ENCODE peak calls at places on chromosome 6, in four cellular contexts. J is adrenal gland, M is upper lobe of left lung, N is HFFc6. O is an unnamed sample.

GRCh38 chr6:148761532-148761951 is 14.7 kb downstream of the UST start:
- DNase-seq in J (no peak), M (peak), N (no peak), O (no peak)

GRCh38 chr6:46914279-46914810 is 7.4 kb downstream of the ADGRF5 start:
- DNase-seq in J (no peak), M (no peak), N (no peak), O (no peak)

GRCh38 chr6:31952140-31952805 is 6.4 kb downstream of the CFB start:
- DNase-seq in J (peak), M (peak), N (peak), O (peak)

GRCh38 chr6:331622-332521 is 39.6 kb downstream of the DUSP22 start:
- DNase-seq in J (no peak), M (no peak), N (no peak), O (no peak)

GRCh38 chr6:133241088-133241900 is at the start of gene EYA4:
- DNase-seq in J (no peak), M (no peak), N (no peak), O (no peak)

GRCh38 chr6:109096198-109096597 is 891 bp downstream of the CEP57L1 start:
- DNase-seq in J (no peak), M (no peak), N (no peak), O (no peak)

GRCh38 chr6:28257042-28257441 is 2.1 kb upstream of the NKAPL start:
- DNase-seq in J (no peak), M (no peak), N (no peak), O (no peak)

GRCh38 chr6:89369009-89369408 is 16.5 kb upstream of the UBE2J1 start:
- DNase-seq in J (peak), M (peak), N (peak), O (peak)

GRCh38 chr6:28719275-28719940 is 193.7 kb downstream of the GPX5 start:
- DNase-seq in J (no peak), M (no peak), N (peak), O (no peak)

GRCh38 chr6:40584741-40585140 is 2.4 kb downstream of the LRFN2 start:
- DNase-seq in J (no peak), M (no peak), N (no peak), O (no peak)

GRCh38 chr6:98842489-98843180 is 8.3 kb downstream of the POU3F2 start:
- DNase-seq in J (no peak), M (no peak), N (no peak), O (no peak)

GRCh38 chr6:17907467-17908229 is 79.8 kb downstream of the KIF13A start:
- DNase-seq in J (peak), M (peak), N (peak), O (peak)

GRCh38 chr6:155832596-155832995 is 377.0 kb upstream of the NOX3 start:
- DNase-seq in J (no peak), M (no peak), N (peak), O (no peak)
- TF ChIP-seq CTCF in J (no peak), M (no peak), N (no peak), O (no peak)

DNA sequence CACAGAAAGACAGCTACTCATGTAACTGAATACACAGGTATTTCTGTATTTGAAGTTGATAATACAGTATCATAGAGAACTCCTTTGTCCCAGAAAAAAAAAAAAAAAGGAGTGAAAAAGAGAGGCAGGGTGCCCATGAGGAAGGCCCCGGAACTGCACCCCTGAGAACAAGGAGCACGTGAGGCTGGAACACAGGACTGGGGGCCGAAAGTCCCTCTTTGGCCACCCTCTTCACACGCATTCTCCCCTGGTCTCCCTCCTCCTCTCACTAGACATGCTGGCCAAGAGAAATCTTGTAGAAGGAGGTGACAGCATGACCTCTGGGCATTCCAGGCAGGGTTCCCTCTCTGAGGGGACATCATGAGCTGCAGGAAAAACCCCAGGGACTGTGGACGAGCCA is 62.7 kb upstream of the TRAF3IP2 start:
- DNase-seq in J (no peak), M (no peak), N (no peak), O (no peak)
- TF ChIP-seq CTCF in J (no peak), M (peak), N (peak), O (no peak)

DNA sequence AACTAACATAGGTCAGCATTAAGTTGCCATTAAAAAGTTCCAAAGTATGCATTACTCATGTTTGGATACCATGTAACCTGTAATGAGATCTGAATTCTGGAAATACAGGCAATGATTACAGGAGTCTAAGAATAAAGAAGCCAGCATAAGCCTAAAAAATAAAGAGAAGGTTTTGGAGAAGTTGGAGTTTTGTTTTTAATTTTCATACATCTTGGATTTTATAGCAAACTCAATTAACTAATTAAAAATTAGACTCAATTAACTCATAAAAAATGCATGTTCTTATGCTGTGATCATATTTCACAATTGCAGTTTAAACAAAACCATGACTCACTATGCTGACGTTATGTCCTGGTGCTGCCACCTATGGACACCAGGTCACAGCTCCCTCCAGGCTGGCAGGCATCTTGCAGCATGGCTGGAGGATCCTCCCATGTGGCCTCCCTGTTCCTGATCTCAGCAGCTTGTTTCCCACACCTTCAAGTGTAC is 648.8 kb upstream of the AGPAT4 start:
- DNase-seq in J (peak), M (peak), N (no peak), O (no peak)
- TF ChIP-seq CTCF in J (peak), M (peak), N (no peak), O (no peak)

DNA sequence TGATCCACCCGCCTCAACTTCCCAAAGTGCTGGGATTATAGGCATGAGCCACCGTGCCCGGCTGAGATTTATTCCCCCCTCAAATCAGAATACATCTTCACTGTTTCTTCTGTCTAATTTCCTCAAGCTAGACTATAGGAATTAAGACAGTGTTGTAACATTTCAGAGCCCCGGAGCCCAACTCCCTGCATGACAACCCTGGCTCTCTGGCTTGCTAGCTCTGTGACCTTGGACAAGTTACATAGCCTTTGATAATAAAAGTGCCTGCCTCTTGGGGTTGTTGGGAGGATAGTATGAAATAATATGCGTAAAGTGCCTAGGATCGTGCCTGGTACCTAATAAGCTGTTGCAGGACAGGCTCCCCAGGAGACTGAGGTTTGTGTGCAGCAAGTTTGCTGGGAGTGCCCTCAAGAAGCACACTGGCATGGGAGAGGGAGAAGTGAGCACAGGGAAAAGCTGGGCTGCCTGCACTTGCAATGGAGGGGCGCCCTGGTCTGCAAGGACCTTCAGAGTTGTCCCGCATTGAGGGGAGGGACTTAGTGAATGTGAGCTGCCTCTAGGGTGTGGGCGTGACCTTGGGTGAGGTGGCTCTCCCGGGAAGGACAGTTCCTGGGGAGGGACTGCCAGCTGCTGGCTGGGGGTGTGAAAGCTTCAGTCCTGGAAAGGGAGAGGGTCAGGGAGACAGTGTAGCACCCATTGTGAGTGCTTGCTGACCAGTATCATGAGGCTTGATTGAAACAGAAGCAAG is 43.4 kb downstream of the TAF8 start:
- DNase-seq in J (peak), M (peak), N (no peak), O (no peak)
- TF ChIP-seq CTCF in J (no peak), M (no peak), N (no peak), O (no peak)

GRCh38 chr6:127539292-127539691 is 20.2 kb upstream of the MTCL3 start:
- DNase-seq in J (no peak), M (no peak), N (no peak), O (no peak)

GRCh38 chr6:127532991-127533390 is 13.9 kb upstream of the MTCL3 start:
- DNase-seq in J (no peak), M (no peak), N (no peak), O (no peak)

DNA sequence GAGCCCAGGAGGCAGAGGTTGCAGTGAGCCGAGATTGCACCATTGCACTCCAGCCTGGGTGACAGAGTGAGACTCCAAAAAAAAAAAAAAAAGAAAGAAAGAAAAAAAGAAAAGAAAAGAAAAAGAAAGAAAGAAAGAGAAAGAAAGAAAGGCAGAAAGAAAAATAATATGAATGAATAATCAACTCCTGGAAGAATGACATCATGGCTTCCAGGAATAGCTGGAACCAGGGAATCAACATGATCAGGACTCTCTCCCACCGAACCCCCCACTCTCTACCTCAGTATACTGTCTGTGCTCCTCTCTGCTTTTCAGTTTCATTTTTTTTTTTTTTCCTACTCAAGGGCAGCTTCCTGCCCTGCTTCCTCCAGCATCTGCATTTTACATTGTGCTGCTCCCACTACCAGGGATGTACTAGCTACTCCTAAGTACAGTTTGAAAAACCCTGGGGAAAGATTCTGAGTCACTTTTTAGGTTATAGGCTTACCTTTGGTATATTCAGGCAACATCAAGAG is 19.7 kb upstream of the MTCL3 start:
- DNase-seq in J (no peak), M (no peak), N (no peak), O (no peak)
- TF ChIP-seq CTCF in J (no peak), M (no peak), N (no peak), O (no peak)

GRCh38 chr6:11681357-11681756 is 97.2 kb downstream of the ADTRP start:
- DNase-seq in J (no peak), M (no peak), N (no peak), O (no peak)

GRCh38 chr6:11685411-11686093 is 93.1 kb downstream of the ADTRP start:
- DNase-seq in J (no peak), M (no peak), N (peak), O (no peak)

GRCh38 chr6:11682525-11682924 is 96.1 kb downstream of the ADTRP start:
- DNase-seq in J (no peak), M (no peak), N (no peak), O (no peak)

DNA sequence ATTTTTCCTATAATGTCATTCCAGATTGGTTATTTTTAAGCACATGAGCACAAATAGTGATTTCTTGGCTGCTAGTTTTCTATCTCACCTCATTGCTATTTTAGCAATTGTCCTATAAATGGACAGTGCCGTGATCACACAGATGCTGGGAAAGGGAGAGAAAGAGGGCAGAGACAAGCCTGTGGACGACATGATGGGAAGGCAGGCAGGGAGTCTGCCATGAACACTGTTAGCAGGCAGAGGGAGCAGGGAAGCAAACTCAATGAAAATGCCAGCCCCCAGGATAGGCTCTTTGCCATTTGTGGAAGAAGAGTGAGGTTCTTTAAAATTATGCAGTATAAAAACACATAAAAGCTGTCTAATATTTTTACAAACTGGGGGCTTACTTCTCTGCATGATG is 96.8 kb downstream of the ADTRP start:
- DNase-seq in J (no peak), M (no peak), N (no peak), O (no peak)
- TF ChIP-seq CTCF in J (no peak), M (no peak), N (no peak), O (no peak)